ENCODE peak calls at places on chromosomes 4 and X, in seven cellular contexts. One of them, this sample, is unnamed.

GRCh38 chr4:30753316-30753715 is 33.1 kb downstream of the PCDH7 start:
- ATAC-seq in CD8-positive, alpha-beta T cell: no peak
- ATAC-seq in pancreas: no peak
- ATAC-seq in heart left ventricle: peak
- ATAC-seq in GM23338: no peak
- ATAC-seq in lower lobe of right lung: no peak
- ATAC-seq in IMR-90: peak
- ATAC-seq in this sample: peak

GRCh38 chr4:172270421-172270820 is 457.2 kb downstream of the GALNTL6 start:
- ATAC-seq in CD8-positive, alpha-beta T cell: no peak
- ATAC-seq in pancreas: no peak
- ATAC-seq in heart left ventricle: no peak
- ATAC-seq in GM23338: no peak
- ATAC-seq in lower lobe of right lung: no peak
- ATAC-seq in IMR-90: no peak
- ATAC-seq in this sample: no peak

GRCh38 chr4:165454426-165454825 is 75.6 kb downstream of the CPE start:
- ATAC-seq in CD8-positive, alpha-beta T cell: no peak
- ATAC-seq in pancreas: peak
- ATAC-seq in heart left ventricle: no peak
- ATAC-seq in GM23338: no peak
- ATAC-seq in lower lobe of right lung: no peak
- ATAC-seq in IMR-90: no peak
- ATAC-seq in this sample: no peak

GRCh38 chr4:121252224-121252806 is 88.2 kb upstream of the TNIP3 start:
- ATAC-seq in CD8-positive, alpha-beta T cell: no peak
- ATAC-seq in pancreas: peak
- ATAC-seq in heart left ventricle: peak
- ATAC-seq in GM23338: peak
- ATAC-seq in lower lobe of right lung: peak
- ATAC-seq in IMR-90: peak
- ATAC-seq in this sample: no peak

GRCh38 chr4:123244233-123244632 is 152.4 kb upstream of the SPRY1 start:
- ATAC-seq in CD8-positive, alpha-beta T cell: no peak
- ATAC-seq in pancreas: no peak
- ATAC-seq in heart left ventricle: peak
- ATAC-seq in GM23338: peak
- ATAC-seq in lower lobe of right lung: peak
- ATAC-seq in IMR-90: peak
- ATAC-seq in this sample: peak

GRCh38 chr4:104444685-104445084 is 50.0 kb downstream of the CXXC4 start:
- ATAC-seq in CD8-positive, alpha-beta T cell: no peak
- ATAC-seq in pancreas: no peak
- ATAC-seq in heart left ventricle: no peak
- ATAC-seq in GM23338: no peak
- ATAC-seq in lower lobe of right lung: no peak
- ATAC-seq in IMR-90: no peak
- ATAC-seq in this sample: no peak

GRCh38 chrX:115589419-115589818 is 28.4 kb downstream of the PLS3 start:
- ATAC-seq in CD8-positive, alpha-beta T cell: no peak
- ATAC-seq in pancreas: no peak
- ATAC-seq in heart left ventricle: no peak
- ATAC-seq in GM23338: no peak
- ATAC-seq in lower lobe of right lung: no peak
- ATAC-seq in IMR-90: no peak
- ATAC-seq in this sample: no peak

GRCh38 chr4:185093573-185093972 is 49.5 kb upstream of the SLC25A4 start:
- ATAC-seq in CD8-positive, alpha-beta T cell: no peak
- ATAC-seq in pancreas: no peak
- ATAC-seq in heart left ventricle: no peak
- ATAC-seq in GM23338: no peak
- ATAC-seq in lower lobe of right lung: no peak
- ATAC-seq in IMR-90: no peak
- ATAC-seq in this sample: no peak

GRCh38 chr4:140363051-140363450 is 10.4 kb upstream of the SCOC start:
- ATAC-seq in CD8-positive, alpha-beta T cell: no peak
- ATAC-seq in pancreas: no peak
- ATAC-seq in heart left ventricle: no peak
- ATAC-seq in GM23338: no peak
- ATAC-seq in lower lobe of right lung: no peak
- ATAC-seq in IMR-90: no peak
- ATAC-seq in this sample: no peak

GRCh38 chrX:21781525-21781924 is 23.6 kb upstream of the SMPX start:
- ATAC-seq in CD8-positive, alpha-beta T cell: no peak
- ATAC-seq in pancreas: no peak
- ATAC-seq in heart left ventricle: no peak
- ATAC-seq in GM23338: no peak
- ATAC-seq in lower lobe of right lung: no peak
- ATAC-seq in IMR-90: no peak
- ATAC-seq in this sample: no peak

GRCh38 chrX:41027388-41027787 is 57.9 kb upstream of the USP9X start:
- ATAC-seq in CD8-positive, alpha-beta T cell: no peak
- ATAC-seq in pancreas: no peak
- ATAC-seq in heart left ventricle: no peak
- ATAC-seq in GM23338: peak
- ATAC-seq in lower lobe of right lung: no peak
- ATAC-seq in IMR-90: peak
- ATAC-seq in this sample: peak

GRCh38 chr4:147596377-147596776 is 20.8 kb upstream of the TMEM184C start:
- ATAC-seq in CD8-positive, alpha-beta T cell: no peak
- ATAC-seq in pancreas: no peak
- ATAC-seq in heart left ventricle: no peak
- ATAC-seq in GM23338: no peak
- ATAC-seq in lower lobe of right lung: no peak
- ATAC-seq in IMR-90: no peak
- ATAC-seq in this sample: no peak

GRCh38 chrX:71581210-71581609 is 3.0 kb downstream of the GCNA start:
- ATAC-seq in CD8-positive, alpha-beta T cell: no peak
- ATAC-seq in pancreas: no peak
- ATAC-seq in heart left ventricle: peak
- ATAC-seq in GM23338: no peak
- ATAC-seq in lower lobe of right lung: no peak
- ATAC-seq in IMR-90: no peak
- ATAC-seq in this sample: no peak

GRCh38 chr4:174047363-174047762 is 236.1 kb downstream of the FBXO8 start:
- ATAC-seq in CD8-positive, alpha-beta T cell: no peak
- ATAC-seq in pancreas: no peak
- ATAC-seq in heart left ventricle: no peak
- ATAC-seq in GM23338: no peak
- ATAC-seq in lower lobe of right lung: no peak
- ATAC-seq in IMR-90: no peak
- ATAC-seq in this sample: no peak

GRCh38 chr4:146110847-146111485 is 64.6 kb upstream of the LSM6 start:
- ATAC-seq in CD8-positive, alpha-beta T cell: no peak
- ATAC-seq in pancreas: no peak
- ATAC-seq in heart left ventricle: no peak
- ATAC-seq in GM23338: no peak
- ATAC-seq in lower lobe of right lung: no peak
- ATAC-seq in IMR-90: no peak
- ATAC-seq in this sample: no peak

GRCh38 chr4:121597346-121597934 is 99.3 kb downstream of the ANXA5 start:
- ATAC-seq in CD8-positive, alpha-beta T cell: no peak
- ATAC-seq in pancreas: no peak
- ATAC-seq in heart left ventricle: no peak
- ATAC-seq in GM23338: no peak
- ATAC-seq in lower lobe of right lung: no peak
- ATAC-seq in IMR-90: no peak
- ATAC-seq in this sample: no peak

GRCh38 chrX:74800062-74800461 is 125.2 kb downstream of the NEXMIF start:
- ATAC-seq in CD8-positive, alpha-beta T cell: no peak
- ATAC-seq in pancreas: no peak
- ATAC-seq in heart left ventricle: no peak
- ATAC-seq in GM23338: no peak
- ATAC-seq in lower lobe of right lung: no peak
- ATAC-seq in IMR-90: no peak
- ATAC-seq in this sample: no peak

GRCh38 chr4:40630335-40631021 is 814 bp upstream of the RBM47 start:
- ATAC-seq in CD8-positive, alpha-beta T cell: no peak
- ATAC-seq in pancreas: peak
- ATAC-seq in heart left ventricle: peak
- ATAC-seq in GM23338: peak
- ATAC-seq in lower lobe of right lung: peak
- ATAC-seq in IMR-90: no peak
- ATAC-seq in this sample: no peak

GRCh38 chr4:152968806-152969394 is 32.8 kb downstream of the FHDC1 start:
- ATAC-seq in CD8-positive, alpha-beta T cell: no peak
- ATAC-seq in pancreas: no peak
- ATAC-seq in heart left ventricle: no peak
- ATAC-seq in GM23338: no peak
- ATAC-seq in lower lobe of right lung: peak
- ATAC-seq in IMR-90: no peak
- ATAC-seq in this sample: no peak

GRCh38 chr4:38672247-38673071 is 8.5 kb downstream of the KLF3 start:
- ATAC-seq in CD8-positive, alpha-beta T cell: no peak
- ATAC-seq in pancreas: no peak
- ATAC-seq in heart left ventricle: peak
- ATAC-seq in GM23338: peak
- ATAC-seq in lower lobe of right lung: peak
- ATAC-seq in IMR-90: no peak
- ATAC-seq in this sample: peak

GRCh38 chrX:77264490-77264889 is 182.7 kb upstream of the FGF16 start:
- ATAC-seq in CD8-positive, alpha-beta T cell: no peak
- ATAC-seq in pancreas: no peak
- ATAC-seq in heart left ventricle: no peak
- ATAC-seq in GM23338: no peak
- ATAC-seq in lower lobe of right lung: no peak
- ATAC-seq in IMR-90: no peak
- ATAC-seq in this sample: no peak

GRCh38 chrX:46278591-46278990 is 266.6 kb downstream of the ZNF674 start:
- ATAC-seq in CD8-positive, alpha-beta T cell: no peak
- ATAC-seq in pancreas: no peak
- ATAC-seq in heart left ventricle: no peak
- ATAC-seq in GM23338: no peak
- ATAC-seq in lower lobe of right lung: no peak
- ATAC-seq in IMR-90: no peak
- ATAC-seq in this sample: no peak

GRCh38 chr4:43943998-43944397 is 504.6 kb downstream of the KCTD8 start:
- ATAC-seq in CD8-positive, alpha-beta T cell: no peak
- ATAC-seq in pancreas: no peak
- ATAC-seq in heart left ventricle: no peak
- ATAC-seq in GM23338: no peak
- ATAC-seq in lower lobe of right lung: no peak
- ATAC-seq in IMR-90: no peak
- ATAC-seq in this sample: no peak

GRCh38 chrX:107684956-107685385 is 56.7 kb downstream of the PRPS1 start:
- ATAC-seq in CD8-positive, alpha-beta T cell: no peak
- ATAC-seq in pancreas: peak
- ATAC-seq in heart left ventricle: peak
- ATAC-seq in GM23338: peak
- ATAC-seq in lower lobe of right lung: peak
- ATAC-seq in IMR-90: no peak
- ATAC-seq in this sample: peak

GRCh38 chrX:144259054-144259453 is 375.2 kb downstream of the UBE2NL start:
- ATAC-seq in CD8-positive, alpha-beta T cell: no peak
- ATAC-seq in pancreas: no peak
- ATAC-seq in heart left ventricle: no peak
- ATAC-seq in GM23338: no peak
- ATAC-seq in lower lobe of right lung: no peak
- ATAC-seq in IMR-90: no peak
- ATAC-seq in this sample: no peak

GRCh38 chr4:165156906-165157305 is 44.2 kb upstream of the TMEM192 start:
- ATAC-seq in CD8-positive, alpha-beta T cell: no peak
- ATAC-seq in pancreas: no peak
- ATAC-seq in heart left ventricle: no peak
- ATAC-seq in GM23338: no peak
- ATAC-seq in lower lobe of right lung: no peak
- ATAC-seq in IMR-90: no peak
- ATAC-seq in this sample: no peak

GRCh38 chr4:99201687-99202086 is 17.4 kb downstream of the ADH6 start:
- ATAC-seq in CD8-positive, alpha-beta T cell: no peak
- ATAC-seq in pancreas: peak
- ATAC-seq in heart left ventricle: peak
- ATAC-seq in GM23338: no peak
- ATAC-seq in lower lobe of right lung: no peak
- ATAC-seq in IMR-90: peak
- ATAC-seq in this sample: peak

GRCh38 chrX:107537815-107538214 is 88.4 kb downstream of the FRMPD3 start:
- ATAC-seq in CD8-positive, alpha-beta T cell: no peak
- ATAC-seq in pancreas: peak
- ATAC-seq in heart left ventricle: no peak
- ATAC-seq in GM23338: peak
- ATAC-seq in lower lobe of right lung: peak
- ATAC-seq in IMR-90: peak
- ATAC-seq in this sample: no peak

GRCh38 chrX:86023806-86024205 is 23.6 kb downstream of the CHM start:
- ATAC-seq in CD8-positive, alpha-beta T cell: no peak
- ATAC-seq in pancreas: no peak
- ATAC-seq in heart left ventricle: no peak
- ATAC-seq in GM23338: no peak
- ATAC-seq in lower lobe of right lung: no peak
- ATAC-seq in IMR-90: no peak
- ATAC-seq in this sample: no peak

GRCh38 chr4:13765535-13765934 is 138.0 kb upstream of the BOD1L1 start:
- ATAC-seq in CD8-positive, alpha-beta T cell: no peak
- ATAC-seq in pancreas: no peak
- ATAC-seq in heart left ventricle: no peak
- ATAC-seq in GM23338: no peak
- ATAC-seq in lower lobe of right lung: no peak
- ATAC-seq in IMR-90: no peak
- ATAC-seq in this sample: no peak
- H3K27ac ChIP-seq in CD8-positive, alpha-beta T cell: no peak
- H3K27ac ChIP-seq in pancreas: no peak
- H3K27ac ChIP-seq in heart left ventricle: no peak
- H3K27ac ChIP-seq in GM23338: no peak
- H3K27ac ChIP-seq in lower lobe of right lung: no peak
- H3K27ac ChIP-seq in IMR-90: no peak
- H3K27ac ChIP-seq in this sample: no peak

GRCh38 chrX:31240982-31241381 is 169.1 kb upstream of the FTHL17 start:
- ATAC-seq in CD8-positive, alpha-beta T cell: no peak
- ATAC-seq in pancreas: no peak
- ATAC-seq in heart left ventricle: no peak
- ATAC-seq in GM23338: no peak
- ATAC-seq in lower lobe of right lung: no peak
- ATAC-seq in IMR-90: no peak
- ATAC-seq in this sample: no peak
- H3K4me3 ChIP-seq in CD8-positive, alpha-beta T cell: no peak
- H3K4me3 ChIP-seq in pancreas: no peak
- H3K4me3 ChIP-seq in heart left ventricle: no peak
- H3K4me3 ChIP-seq in GM23338: no peak
- H3K4me3 ChIP-seq in lower lobe of right lung: no peak
- H3K4me3 ChIP-seq in IMR-90: no peak
- H3K4me3 ChIP-seq in this sample: no peak

GRCh38 chr4:188988131-188988530 is 848.9 kb downstream of the TRIML1 start:
- ATAC-seq in CD8-positive, alpha-beta T cell: no peak
- ATAC-seq in pancreas: no peak
- ATAC-seq in heart left ventricle: no peak
- ATAC-seq in GM23338: no peak
- ATAC-seq in lower lobe of right lung: no peak
- ATAC-seq in IMR-90: no peak
- ATAC-seq in this sample: no peak
- H3K27ac ChIP-seq in CD8-positive, alpha-beta T cell: no peak
- H3K27ac ChIP-seq in pancreas: no peak
- H3K27ac ChIP-seq in heart left ventricle: no peak
- H3K27ac ChIP-seq in GM23338: no peak
- H3K27ac ChIP-seq in lower lobe of right lung: no peak
- H3K27ac ChIP-seq in IMR-90: no peak
- H3K27ac ChIP-seq in this sample: no peak

DNA sequence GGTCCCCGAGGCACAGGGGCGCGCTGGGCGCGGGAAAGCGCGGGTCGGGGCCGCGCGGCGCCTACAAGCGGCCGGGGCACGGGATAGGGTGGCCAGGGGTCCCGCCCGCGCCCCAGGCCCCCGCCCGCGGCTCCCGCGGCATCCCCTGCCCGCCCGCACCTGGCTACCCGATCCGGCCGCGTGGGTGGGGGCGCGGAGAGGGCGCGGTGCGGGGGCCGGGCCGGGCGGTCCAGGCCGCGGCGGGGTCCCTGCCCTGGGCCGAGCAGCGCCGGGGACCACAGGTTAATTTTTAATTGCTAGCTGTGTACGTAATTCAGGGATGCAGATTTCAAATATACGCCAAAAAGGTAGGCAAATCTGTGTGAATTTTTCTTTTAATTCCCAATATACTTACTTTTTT is 44.3 kb upstream of the FAM47C start:
- ATAC-seq in CD8-positive, alpha-beta T cell: no peak
- ATAC-seq in pancreas: peak
- ATAC-seq in heart left ventricle: no peak
- ATAC-seq in GM23338: no peak
- ATAC-seq in lower lobe of right lung: no peak
- ATAC-seq in IMR-90: no peak
- ATAC-seq in this sample: no peak
- H3K4me3 ChIP-seq in CD8-positive, alpha-beta T cell: no peak
- H3K4me3 ChIP-seq in pancreas: peak
- H3K4me3 ChIP-seq in heart left ventricle: no peak
- H3K4me3 ChIP-seq in GM23338: peak
- H3K4me3 ChIP-seq in lower lobe of right lung: no peak
- H3K4me3 ChIP-seq in IMR-90: no peak
- H3K4me3 ChIP-seq in this sample: no peak